ENCODE peak calls at places on chromosomes 1 and 21, in five cellular contexts. P, C, S, D and X are unnamed samples.

GRCh38 chr21:27346041-27346448 is 379.2 kb upstream of the ADAMTS5 start:
- DNase-seq in S (no peak), C (no peak), P (no peak), D (peak; percentile 36), X (peak; percentile 62)

GRCh38 chr1:172845371-172845770 is 186.5 kb downstream of the FASLG start:
- DNase-seq in S (no peak), D (peak; percentile 39), P (peak; percentile 16), C (no peak), X (no peak)

GRCh38 chr1:149962039-149962647 is 25.5 kb upstream of the MTMR11 start:
- DNase-seq in C (no peak), S (peak; percentile 61), P (peak; percentile 77), D (peak; percentile 75), X (no peak)

GRCh38 chr1:164863056-164863455 is 304.1 kb downstream of the PBX1 start:
- DNase-seq in D (no peak), C (no peak), S (no peak), P (no peak), X (no peak)

GRCh38 chr21:46284077-46284644 is 1.2 kb downstream of the MCM3AP start:
- DNase-seq in D (no peak), C (no peak), S (no peak), P (peak; percentile 27), X (no peak)

GRCh38 chr1:229015791-229016190 is 255.1 kb upstream of the RAB4A start:
- DNase-seq in D (no peak), P (no peak), C (no peak), S (no peak), X (no peak)

GRCh38 chr1:100340494-100340893 is 11.8 kb upstream of the CDC14A start:
- DNase-seq in P (no peak), C (no peak), D (no peak), S (no peak), X (no peak)

GRCh38 chr1:168243200-168243599 is 17.4 kb downstream of the SFT2D2 start:
- DNase-seq in D (no peak), P (no peak), S (no peak), C (no peak), X (no peak)

GRCh38 chr1:90761156-90761555 is 44.1 kb upstream of the BARHL2 start:
- DNase-seq in C (no peak), S (no peak), P (no peak), D (no peak), X (peak; percentile 5)

GRCh38 chr1:79519084-79519760 is 512.7 kb upstream of the ADGRL4 start:
- DNase-seq in D (no peak), S (no peak), P (no peak), C (no peak), X (no peak)

GRCh38 chr1:167262820-167263219 is 42.1 kb downstream of the POU2F1 start:
- DNase-seq in P (no peak), D (no peak), C (no peak), S (no peak), X (no peak)

GRCh38 chr1:226512076-226512728 is 36.4 kb upstream of the STUM start:
- DNase-seq in C (no peak), S (no peak), P (no peak), D (peak; percentile 15), X (peak; percentile 26)

GRCh38 chr1:204084247-204084772 is 11.4 kb downstream of the SOX13 start:
- DNase-seq in D (no peak), P (no peak), C (no peak), S (no peak), X (no peak)